ENCODE peak calls at places on chromosomes 1 and 21, in six cellular contexts. M is upper lobe of right lung, B is NCI-H2081 treated with DMSO at 0.1 percent for 48 hours, U is LoVo, C is MCF 10A, O is heart right ventricle. E is an unnamed sample.

GRCh38 chr1:157252473-157252872 is 114.3 kb upstream of the ETV3 start:
- DNase-seq in M (no peak), B (no peak), U (no peak), C (no peak), O (no peak), E (peak)

GRCh38 chr1:155167166-155168104 is 5.7 kb downstream of the KRTCAP2 start:
- DNase-seq in M (peak), B (peak), U (peak), C (peak), O (peak), E (peak)

GRCh38 chr1:68198752-68199151 is 33.6 kb downstream of the WLS start:
- DNase-seq in M (no peak), B (peak), U (no peak), C (no peak), O (no peak), E (peak)

GRCh38 chr1:211825990-211826389 is 4.6 kb downstream of the LPGAT1 start:
- DNase-seq in M (no peak), B (no peak), U (no peak), C (no peak), O (no peak), E (peak)

GRCh38 chr1:175075572-175076568 is 8.2 kb downstream of the TNN start:
- DNase-seq in M (no peak), B (no peak), U (no peak), C (peak), O (no peak), E (peak)

GRCh38 chr1:27021347-27022031 is 8.8 kb upstream of the TENT5B start:
- DNase-seq in M (no peak), B (no peak), U (no peak), C (no peak), O (no peak), E (no peak)

GRCh38 chr1:33971913-33972312 is 108.0 kb downstream of the HMGB4 start:
- DNase-seq in M (no peak), B (no peak), U (no peak), C (no peak), O (no peak), E (no peak)

GRCh38 chr1:167221126-167221803 is 579 bp downstream of the POU2F1 start:
- DNase-seq in M (no peak), B (no peak), U (no peak), C (no peak), O (peak), E (peak)

GRCh38 chr1:232438476-232438875 is 191.5 kb downstream of the SIPA1L2 start:
- DNase-seq in M (no peak), B (no peak), U (no peak), C (no peak), O (no peak), E (no peak)

GRCh38 chr1:206842851-206843250 is 22.6 kb upstream of the IL20 start:
- DNase-seq in M (no peak), B (no peak), U (no peak), C (no peak), O (no peak), E (peak)

GRCh38 chr1:178928985-178929384 is 58.1 kb upstream of the ANGPTL1 start:
- DNase-seq in M (no peak), B (no peak), U (no peak), C (no peak), O (no peak), E (no peak)

GRCh38 chr1:176066709-176067108 is 140.4 kb downstream of the COP1 start:
- DNase-seq in M (no peak), B (no peak), U (no peak), C (no peak), O (no peak), E (no peak)

GRCh38 chr1:203349757-203350522 is 982 bp downstream of the FMOD start:
- DNase-seq in M (no peak), B (no peak), U (no peak), C (no peak), O (no peak), E (no peak)

GRCh38 chr1:60765204-60765603 is 317.2 kb upstream of the NFIA start:
- DNase-seq in M (no peak), B (no peak), U (peak), C (peak), O (no peak), E (peak)

GRCh38 chr1:59096501-59096900 is 200.4 kb upstream of the FGGY start:
- DNase-seq in M (no peak), B (no peak), U (no peak), C (no peak), O (peak), E (no peak)

GRCh38 chr1:93851327-93851712 is 27.7 kb downstream of the DNTTIP2 start:
- DNase-seq in M (no peak), B (no peak), U (no peak), C (no peak), O (no peak), E (no peak)

GRCh38 chr1:231216515-231216914 is 24.5 kb upstream of the GNPAT start:
- DNase-seq in M (no peak), B (no peak), U (peak), C (peak), O (no peak), E (peak)

GRCh38 chr1:101484896-101485412 is 248.1 kb downstream of the S1PR1 start:
- DNase-seq in M (no peak), B (no peak), U (no peak), C (no peak), O (no peak), E (no peak)

GRCh38 chr1:165903672-165904071 is 76.3 kb downstream of the UCK2 start:
- DNase-seq in M (no peak), B (no peak), U (peak), C (peak), O (no peak), E (peak)

GRCh38 chr21:26801524-26801923 is 43.7 kb downstream of the ADAMTS1 start:
- DNase-seq in M (no peak), B (no peak), U (no peak), C (peak), O (no peak), E (no peak)

GRCh38 chr1:234169161-234169849 is 204.0 kb upstream of the COA6 start:
- DNase-seq in M (no peak), B (no peak), U (no peak), C (no peak), O (no peak), E (no peak)

GRCh38 chr1:14915356-14916054 is 238.0 kb upstream of the TMEM51 start:
- DNase-seq in M (no peak), B (no peak), U (peak), C (peak), O (peak), E (no peak)

GRCh38 chr1:14968251-14968812 is 185.2 kb upstream of the TMEM51 start:
- DNase-seq in M (no peak), B (no peak), U (no peak), C (peak), O (peak), E (peak)

GRCh38 chr1:24373044-24373443 is 40.5 kb downstream of the STPG1 start:
- DNase-seq in M (no peak), B (no peak), U (no peak), C (no peak), O (no peak), E (no peak)

GRCh38 chr1:41803656-41804055 is 115.1 kb downstream of the HIVEP3 start:
- DNase-seq in M (no peak), B (no peak), U (no peak), C (peak), O (no peak), E (peak)

GRCh38 chr1:47866631-47867446 is 130.3 kb downstream of the TRABD2B start:
- DNase-seq in M (no peak), B (no peak), U (no peak), C (no peak), O (no peak), E (no peak)

GRCh38 chr1:16612332-16613172 is 812 bp downstream of the NBPF1 start:
- DNase-seq in M (peak), B (no peak), U (peak), C (peak), O (peak), E (peak)

GRCh38 chr1:194870860-194871259 is 1684.4 kb upstream of the B3GALT2 start:
- DNase-seq in M (no peak), B (no peak), U (no peak), C (no peak), O (no peak), E (no peak)

GRCh38 chr1:165352442-165353293 is 3.8 kb downstream of the LMX1A start:
- DNase-seq in M (no peak), B (no peak), U (no peak), C (no peak), O (no peak), E (no peak)

GRCh38 chr1:200258447-200259375 is 151.1 kb downstream of the ZNF281 start:
- DNase-seq in M (no peak), B (no peak), U (peak), C (peak), O (no peak), E (peak)

GRCh38 chr1:160363010-160363409 is 3.9 kb upstream of the NHLH1 start:
- DNase-seq in M (no peak), B (no peak), U (no peak), C (no peak), O (no peak), E (no peak)

GRCh38 chr1:200243042-200243437 is 166.8 kb downstream of the ZNF281 start:
- DNase-seq in M (no peak), B (no peak), U (no peak), C (no peak), O (no peak), E (no peak)

GRCh38 chr1:26362331-26362730 is 8.4 kb upstream of the CRYBG2 start:
- DNase-seq in M (no peak), B (no peak), U (no peak), C (no peak), O (no peak), E (no peak)